ENCODE peak calls at places on chromosome 13, in eight cellular contexts. I, G, L, P, B, H, J and C are unnamed samples.

GRCh38 chr13:77309254-77309653 is 17.6 kb downstream of the MYCBP2 start:
- DNase-seq in I (no peak), G (no peak), L (no peak), P (no peak), B (no peak), H (no peak), J (no peak), C (no peak)

GRCh38 chr13:33610471-33611015 is 207.4 kb upstream of the RFC3 start:
- DNase-seq in I (no peak), G (peak), L (peak), P (peak), B (peak), H (no peak), J (no peak), C (no peak)

GRCh38 chr13:85379433-85379832 is 419.8 kb downstream of the SLITRK6 start:
- DNase-seq in I (no peak), G (no peak), L (no peak), P (no peak), B (no peak), H (no peak), J (no peak), C (no peak)

GRCh38 chr13:24146961-24147569 is 13.5 kb upstream of the SPATA13 start:
- DNase-seq in I (no peak), G (no peak), L (no peak), P (no peak), B (no peak), H (no peak), J (no peak), C (no peak)

GRCh38 chr13:40402931-40403412 is 263.5 kb downstream of the FOXO1 start:
- DNase-seq in I (no peak), G (peak), L (no peak), P (no peak), B (no peak), H (peak), J (peak), C (no peak)

GRCh38 chr13:30690282-30691188 is 44.8 kb upstream of the ALOX5AP start:
- DNase-seq in I (peak), G (no peak), L (peak), P (peak), B (peak), H (peak), J (peak), C (no peak)

GRCh38 chr13:33380487-33381079 is 95.0 kb upstream of the STARD13 start:
- DNase-seq in I (no peak), G (peak), L (no peak), P (no peak), B (no peak), H (no peak), J (no peak), C (no peak)

GRCh38 chr13:50994651-50995050 is 85.1 kb downstream of the RNASEH2B start:
- DNase-seq in I (no peak), G (no peak), L (no peak), P (no peak), B (no peak), H (no peak), J (peak), C (no peak)

GRCh38 chr13:106155411-106155810 is 380.1 kb downstream of the EFNB2 start:
- DNase-seq in I (no peak), G (no peak), L (no peak), P (no peak), B (no peak), H (no peak), J (no peak), C (no peak)

GRCh38 chr13:27583645-27584044 is 36.7 kb downstream of the LNX2 start:
- DNase-seq in I (no peak), G (no peak), L (no peak), P (no peak), B (peak), H (no peak), J (no peak), C (no peak)

GRCh38 chr13:24159921-24160324 is 597 bp upstream of the SPATA13 start:
- DNase-seq in I (no peak), G (peak), L (no peak), P (no peak), B (no peak), H (peak), J (no peak), C (no peak)

GRCh38 chr13:36251528-36251927 is 37.2 kb upstream of the SOHLH2 start:
- DNase-seq in I (no peak), G (no peak), L (no peak), P (no peak), B (no peak), H (no peak), J (no peak), C (no peak)

GRCh38 chr13:96925869-96926628 is 68.2 kb downstream of the OXGR1 start:
- DNase-seq in I (peak), G (no peak), L (no peak), P (no peak), B (no peak), H (no peak), J (no peak), C (no peak)

GRCh38 chr13:50403311-50403710 is 388.1 kb downstream of the KCNRG start:
- DNase-seq in I (peak), G (no peak), L (no peak), P (no peak), B (no peak), H (no peak), J (no peak), C (no peak)

GRCh38 chr13:32426981-32427851 is 714 bp downstream of the N4BP2L1 start:
- DNase-seq in I (peak), G (peak), L (peak), P (peak), B (peak), H (no peak), J (peak), C (no peak)

GRCh38 chr13:19634129-19634740 is 776 bp downstream of the MPHOSPH8 start:
- DNase-seq in I (peak), G (peak), L (peak), P (no peak), B (peak), H (peak), J (peak), C (no peak)

GRCh38 chr13:27808866-27809546 is 16.7 kb downstream of the GSX1 start:
- DNase-seq in I (no peak), G (no peak), L (no peak), P (no peak), B (no peak), H (no peak), J (no peak), C (no peak)

GRCh38 chr13:79709526-79709925 is 228.6 kb downstream of the NDFIP2 start:
- DNase-seq in I (no peak), G (no peak), L (no peak), P (no peak), B (no peak), H (no peak), J (no peak), C (no peak)

GRCh38 chr13:74306496-74306895 is 172.3 kb upstream of the KLF12 start:
- DNase-seq in I (no peak), G (no peak), L (no peak), P (no peak), B (peak), H (no peak), J (no peak), C (no peak)

GRCh38 chr13:60591348-60591747 is 194.3 kb downstream of the TDRD3 start:
- DNase-seq in I (no peak), G (no peak), L (no peak), P (no peak), B (peak), H (no peak), J (no peak), C (no peak)

GRCh38 chr13:101487046-101487830 is 34.8 kb downstream of the ITGBL1 start:
- DNase-seq in I (no peak), G (no peak), L (no peak), P (no peak), B (no peak), H (peak), J (no peak), C (no peak)

GRCh38 chr13:79935121-79935520 is 405.8 kb downstream of the SPRY2 start:
- DNase-seq in I (no peak), G (no peak), L (no peak), P (no peak), B (no peak), H (no peak), J (no peak), C (no peak)

GRCh38 chr13:49791214-49791752 is 1.2 kb downstream of the KPNA3 start:
- DNase-seq in I (peak), G (peak), L (no peak), P (no peak), B (peak), H (peak), J (no peak), C (no peak)

GRCh38 chr13:41985788-41986508 is 25.0 kb upstream of the VWA8 start:
- DNase-seq in I (no peak), G (no peak), L (no peak), P (no peak), B (peak), H (peak), J (no peak), C (no peak)

GRCh38 chr13:33509642-33510229 is 224.2 kb upstream of the STARD13 start:
- DNase-seq in I (no peak), G (no peak), L (peak), P (peak), B (no peak), H (no peak), J (peak), C (no peak)

GRCh38 chr13:75258159-75258782 is 223.7 kb downstream of the TBC1D4 start:
- DNase-seq in I (peak), G (no peak), L (no peak), P (no peak), B (peak), H (peak), J (no peak), C (no peak)

GRCh38 chr13:108987488-108987887 is 358.1 kb downstream of the MYO16 start:
- DNase-seq in I (no peak), G (no peak), L (no peak), P (no peak), B (peak), H (no peak), J (no peak), C (no peak)

GRCh38 chr13:94660695-94661324 is 51.5 kb downstream of the SOX21 start:
- DNase-seq in I (no peak), G (no peak), L (no peak), P (no peak), B (peak), H (no peak), J (no peak), C (no peak)

GRCh38 chr13:41651413-41652068 is 194.2 kb downstream of the RGCC start:
- DNase-seq in I (no peak), G (no peak), L (no peak), P (no peak), B (no peak), H (no peak), J (no peak), C (no peak)

GRCh38 chr13:110411316-110412105 is 104.4 kb downstream of the COL4A2 start:
- DNase-seq in I (no peak), G (no peak), L (no peak), P (no peak), B (no peak), H (no peak), J (no peak), C (no peak)
- H3K4me3 ChIP-seq in I (no peak), G (no peak), L (no peak), P (no peak), B (no peak), H (no peak), J (no peak), C (no peak)

GRCh38 chr13:98648676-98649075 is 71.8 kb upstream of the STK24 start:
- DNase-seq in I (no peak), G (no peak), L (no peak), P (no peak), B (no peak), H (peak), J (no peak), C (no peak)
- H3K27ac ChIP-seq in I (peak), G (no peak), L (no peak), P (no peak), B (no peak), H (peak), J (no peak), C (no peak)

DNA sequence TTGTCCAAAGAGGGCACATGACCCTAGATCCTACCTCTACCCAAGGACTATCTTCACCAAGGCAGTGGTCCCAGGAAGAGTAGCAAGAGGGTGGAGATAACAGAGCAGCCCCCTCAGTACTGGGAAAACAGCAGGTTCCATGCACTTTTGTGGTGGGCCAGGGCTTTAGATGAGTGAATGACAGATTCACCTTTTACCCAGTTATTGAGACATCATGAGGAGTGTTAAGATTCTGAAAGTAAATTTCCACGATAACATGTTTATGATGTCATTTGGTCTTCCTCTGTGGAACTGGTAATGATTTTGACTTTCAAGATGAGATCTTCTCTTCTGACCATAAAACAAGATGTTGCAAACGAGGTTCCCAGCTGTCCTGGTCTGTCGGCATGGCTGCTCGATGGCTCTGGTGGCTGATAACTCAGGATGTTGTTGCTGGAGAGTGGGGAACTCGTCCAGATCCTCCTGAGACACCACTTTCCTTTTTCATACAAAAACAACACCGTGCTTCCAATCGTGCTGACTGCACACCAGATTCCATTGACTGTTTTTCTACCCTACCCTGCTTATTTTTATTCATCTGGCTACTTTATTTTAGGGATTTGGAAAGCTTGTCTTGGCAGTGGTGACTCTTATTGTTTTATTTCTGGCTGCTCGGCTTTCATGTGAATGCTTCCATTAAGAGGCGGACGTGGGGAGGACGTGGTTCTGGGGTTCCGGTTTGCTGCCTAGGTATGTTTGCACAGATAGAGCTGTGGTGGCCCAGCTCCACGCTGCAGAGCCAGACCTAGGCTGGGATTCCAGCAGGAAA is 88.5 kb downstream of the LRCH1 start:
- DNase-seq in I (no peak), G (no peak), L (peak), P (no peak), B (no peak), H (no peak), J (peak), C (no peak)
- H3K4me3 ChIP-seq in I (no peak), G (no peak), L (peak), P (peak), B (no peak), H (no peak), J (no peak), C (peak)

GRCh38 chr13:107234315-107234714 is 666.4 kb upstream of the ARGLU1 start:
- DNase-seq in I (no peak), G (no peak), L (no peak), P (no peak), B (no peak), H (no peak), J (no peak), C (no peak)
- H3K27ac ChIP-seq in I (no peak), G (no peak), L (no peak), P (no peak), B (no peak), H (no peak), J (no peak), C (no peak)

GRCh38 chr13:113839536-113840204 is 24.2 kb downstream of the GAS6 start:
- DNase-seq in I (no peak), G (no peak), L (no peak), P (no peak), B (no peak), H (no peak), J (no peak), C (no peak)
- H3K4me3 ChIP-seq in I (no peak), G (no peak), L (no peak), P (no peak), B (no peak), H (no peak), J (no peak), C (no peak)

GRCh38 chr13:34941436-34941834 is 635 bp upstream of the NBEA start:
- DNase-seq in I (no peak), G (no peak), L (no peak), P (no peak), B (no peak), H (no peak), J (no peak), C (no peak)
- H3K27ac ChIP-seq in I (no peak), G (no peak), L (peak), P (peak), B (no peak), H (no peak), J (peak), C (no peak)